ENCODE peak calls at places on chromosomes 2 and 18, in six cellular contexts. One of them, this sample, is unnamed.

GRCh38 chr2:38417745-38418689 is 40.9 kb upstream of the ATL2 start:
- DNase-seq in transverse colon: no peak
- DNase-seq in H1: no peak
- DNase-seq in K562: no peak
- DNase-seq in suprapubic skin: no peak
- DNase-seq in HepG2: no peak
- DNase-seq in this sample: no peak

GRCh38 chr18:28792404-28793103 is 615.6 kb upstream of the CDH2 start:
- DNase-seq in HepG2: no peak
- DNase-seq in H1: no peak
- DNase-seq in transverse colon: no peak
- DNase-seq in K562: no peak
- DNase-seq in suprapubic skin: no peak
- DNase-seq in this sample: no peak

GRCh38 chr2:88967844-88968243 is 276.4 kb downstream of the RPIA start:
- DNase-seq in suprapubic skin: no peak
- DNase-seq in transverse colon: no peak
- DNase-seq in HepG2: peak
- DNase-seq in K562: no peak
- DNase-seq in H1: no peak
- DNase-seq in this sample: no peak

GRCh38 chr2:67311536-67311935 is 85.6 kb upstream of the ETAA1 start:
- DNase-seq in transverse colon: no peak
- DNase-seq in HepG2: no peak
- DNase-seq in suprapubic skin: no peak
- DNase-seq in K562: no peak
- DNase-seq in H1: no peak
- DNase-seq in this sample: no peak

GRCh38 chr2:14634885-14635871 is 2.7 kb downstream of the LRATD1 start:
- DNase-seq in H1: no peak
- DNase-seq in transverse colon: peak
- DNase-seq in K562: peak
- DNase-seq in suprapubic skin: peak
- DNase-seq in HepG2: no peak
- DNase-seq in this sample: peak

GRCh38 chr2:202267495-202267894 is 1.9 kb downstream of the NOP58 start:
- DNase-seq in K562: no peak
- DNase-seq in transverse colon: no peak
- DNase-seq in HepG2: no peak
- DNase-seq in suprapubic skin: no peak
- DNase-seq in H1: no peak
- DNase-seq in this sample: no peak

GRCh38 chr2:219441451-219442205 is 7.0 kb downstream of the SPEG start:
- DNase-seq in transverse colon: peak
- DNase-seq in suprapubic skin: peak
- DNase-seq in H1: no peak
- DNase-seq in HepG2: no peak
- DNase-seq in K562: peak
- DNase-seq in this sample: peak

GRCh38 chr2:160042054-160042453 is 20.4 kb downstream of the PLA2R1 start:
- DNase-seq in K562: no peak
- DNase-seq in transverse colon: no peak
- DNase-seq in H1: no peak
- DNase-seq in suprapubic skin: no peak
- DNase-seq in HepG2: no peak
- DNase-seq in this sample: no peak

GRCh38 chr2:17442334-17442733 is 75.9 kb downstream of the RAD51AP2 start:
- DNase-seq in H1: no peak
- DNase-seq in K562: no peak
- DNase-seq in suprapubic skin: no peak
- DNase-seq in HepG2: no peak
- DNase-seq in transverse colon: no peak
- DNase-seq in this sample: no peak

GRCh38 chr2:55175254-55176093 is 56.6 kb downstream of the CLHC1 start:
- DNase-seq in K562: peak
- DNase-seq in HepG2: peak
- DNase-seq in H1: no peak
- DNase-seq in suprapubic skin: no peak
- DNase-seq in transverse colon: no peak
- DNase-seq in this sample: no peak

GRCh38 chr18:78679061-78679460 is 300.6 kb upstream of the SALL3 start:
- DNase-seq in suprapubic skin: no peak
- DNase-seq in H1: no peak
- DNase-seq in K562: no peak
- DNase-seq in HepG2: no peak
- DNase-seq in transverse colon: no peak
- DNase-seq in this sample: peak

GRCh38 chr2:31888550-31888949 is 122.3 kb downstream of the MEMO1 start:
- DNase-seq in HepG2: no peak
- DNase-seq in K562: no peak
- DNase-seq in transverse colon: no peak
- DNase-seq in H1: no peak
- DNase-seq in suprapubic skin: no peak
- DNase-seq in this sample: no peak

GRCh38 chr2:217906787-217907186 is 96.0 kb downstream of the TNS1 start:
- DNase-seq in HepG2: no peak
- DNase-seq in suprapubic skin: no peak
- DNase-seq in K562: no peak
- DNase-seq in transverse colon: no peak
- DNase-seq in H1: no peak
- DNase-seq in this sample: no peak

GRCh38 chr18:57443247-57443646 is 8.1 kb downstream of the ONECUT2 start:
- DNase-seq in transverse colon: no peak
- DNase-seq in suprapubic skin: no peak
- DNase-seq in HepG2: no peak
- DNase-seq in H1: no peak
- DNase-seq in K562: no peak
- DNase-seq in this sample: no peak

GRCh38 chr18:57542126-57542525 is 44.4 kb downstream of the FECH start:
- DNase-seq in HepG2: no peak
- DNase-seq in transverse colon: no peak
- DNase-seq in K562: no peak
- DNase-seq in suprapubic skin: no peak
- DNase-seq in H1: no peak
- DNase-seq in this sample: no peak

GRCh38 chr2:226554726-226555125 is 244.9 kb downstream of the IRS1 start:
- DNase-seq in transverse colon: no peak
- DNase-seq in HepG2: no peak
- DNase-seq in K562: no peak
- DNase-seq in H1: no peak
- DNase-seq in suprapubic skin: no peak
- DNase-seq in this sample: no peak

GRCh38 chr2:236970656-236971010 is 115.1 kb upstream of the COPS8 start:
- DNase-seq in K562: no peak
- DNase-seq in suprapubic skin: peak
- DNase-seq in H1: no peak
- DNase-seq in transverse colon: no peak
- DNase-seq in HepG2: no peak
- DNase-seq in this sample: peak

GRCh38 chr2:206256711-206257110 is 17.8 kb upstream of the ZDBF2 start:
- DNase-seq in H1: no peak
- DNase-seq in suprapubic skin: no peak
- DNase-seq in transverse colon: no peak
- DNase-seq in K562: no peak
- DNase-seq in HepG2: no peak
- DNase-seq in this sample: no peak

GRCh38 chr2:60321816-60322215 is 231.6 kb downstream of the BCL11A start:
- DNase-seq in transverse colon: no peak
- DNase-seq in HepG2: no peak
- DNase-seq in K562: no peak
- DNase-seq in suprapubic skin: no peak
- DNase-seq in H1: no peak
- DNase-seq in this sample: no peak

GRCh38 chr2:30655211-30655610 is 152.0 kb downstream of the CAPN13 start:
- DNase-seq in H1: no peak
- DNase-seq in transverse colon: no peak
- DNase-seq in HepG2: no peak
- DNase-seq in K562: no peak
- DNase-seq in suprapubic skin: no peak
- DNase-seq in this sample: no peak

GRCh38 chr2:30652271-30652910 is 154.9 kb downstream of the CAPN13 start:
- DNase-seq in transverse colon: no peak
- DNase-seq in suprapubic skin: no peak
- DNase-seq in HepG2: no peak
- DNase-seq in H1: peak
- DNase-seq in K562: no peak
- DNase-seq in this sample: no peak

GRCh38 chr2:30655660-30656059 is 151.6 kb downstream of the CAPN13 start:
- DNase-seq in H1: no peak
- DNase-seq in suprapubic skin: no peak
- DNase-seq in K562: no peak
- DNase-seq in transverse colon: no peak
- DNase-seq in HepG2: no peak
- DNase-seq in this sample: no peak

GRCh38 chr2:30654404-30654803 is 152.8 kb downstream of the CAPN13 start:
- DNase-seq in suprapubic skin: no peak
- DNase-seq in HepG2: no peak
- DNase-seq in K562: no peak
- DNase-seq in transverse colon: no peak
- DNase-seq in H1: no peak
- DNase-seq in this sample: no peak

GRCh38 chr2:30653847-30654246 is 153.4 kb downstream of the CAPN13 start:
- DNase-seq in HepG2: no peak
- DNase-seq in transverse colon: no peak
- DNase-seq in H1: no peak
- DNase-seq in suprapubic skin: no peak
- DNase-seq in K562: no peak
- DNase-seq in this sample: no peak
- TF ChIP-seq POLR2AphosphoS5 in HepG2: no peak
- TF ChIP-seq POLR2AphosphoS5 in transverse colon: no peak
- TF ChIP-seq POLR2AphosphoS5 in H1: no peak
- TF ChIP-seq POLR2AphosphoS5 in suprapubic skin: no peak
- TF ChIP-seq POLR2AphosphoS5 in K562: no peak
- TF ChIP-seq POLR2AphosphoS5 in this sample: no peak

GRCh38 chr2:127065932-127066318 is 41.0 kb downstream of the BIN1 start:
- DNase-seq in H1: no peak
- DNase-seq in suprapubic skin: no peak
- DNase-seq in K562: no peak
- DNase-seq in HepG2: no peak
- DNase-seq in transverse colon: no peak
- DNase-seq in this sample: no peak

GRCh38 chr2:127063701-127064590 is 43.0 kb downstream of the BIN1 start:
- DNase-seq in suprapubic skin: no peak
- DNase-seq in transverse colon: no peak
- DNase-seq in H1: no peak
- DNase-seq in HepG2: no peak
- DNase-seq in K562: no peak
- DNase-seq in this sample: no peak

GRCh38 chr2:127066942-127067341 is 40.0 kb downstream of the BIN1 start:
- DNase-seq in suprapubic skin: peak
- DNase-seq in HepG2: no peak
- DNase-seq in transverse colon: peak
- DNase-seq in K562: no peak
- DNase-seq in H1: no peak
- DNase-seq in this sample: peak

GRCh38 chr2:127065299-127065931 is 41.5 kb downstream of the BIN1 start:
- DNase-seq in transverse colon: no peak
- DNase-seq in H1: no peak
- DNase-seq in suprapubic skin: no peak
- DNase-seq in HepG2: no peak
- DNase-seq in K562: no peak
- DNase-seq in this sample: no peak

GRCh38 chr2:127064642-127065250 is 42.2 kb downstream of the BIN1 start:
- DNase-seq in H1: peak
- DNase-seq in transverse colon: peak
- DNase-seq in suprapubic skin: peak
- DNase-seq in HepG2: peak
- DNase-seq in K562: peak
- DNase-seq in this sample: peak
- TF ChIP-seq EP300 in H1: no peak
- TF ChIP-seq EP300 in transverse colon: peak
- TF ChIP-seq EP300 in suprapubic skin: no peak
- TF ChIP-seq EP300 in HepG2: peak
- TF ChIP-seq EP300 in K562: peak
- TF ChIP-seq EP300 in this sample: peak

GRCh38 chr2:151828890-151829324 is 686 bp upstream of the ARL5A start:
- DNase-seq in transverse colon: no peak
- DNase-seq in H1: no peak
- DNase-seq in K562: no peak
- DNase-seq in suprapubic skin: no peak
- DNase-seq in HepG2: no peak
- DNase-seq in this sample: no peak

GRCh38 chr2:151827564-151828142 is 568 bp downstream of the ARL5A start:
- DNase-seq in suprapubic skin: peak
- DNase-seq in K562: no peak
- DNase-seq in HepG2: peak
- DNase-seq in H1: no peak
- DNase-seq in transverse colon: peak
- DNase-seq in this sample: no peak

GRCh38 chr2:151824886-151825285 is 3.3 kb downstream of the ARL5A start:
- DNase-seq in transverse colon: no peak
- DNase-seq in K562: no peak
- DNase-seq in suprapubic skin: no peak
- DNase-seq in HepG2: no peak
- DNase-seq in H1: no peak
- DNase-seq in this sample: no peak

GRCh38 chr2:151828143-151828889 is at the start of gene ARL5A:
- DNase-seq in K562: peak
- DNase-seq in transverse colon: peak
- DNase-seq in HepG2: peak
- DNase-seq in suprapubic skin: peak
- DNase-seq in H1: peak
- DNase-seq in this sample: peak

DNA sequence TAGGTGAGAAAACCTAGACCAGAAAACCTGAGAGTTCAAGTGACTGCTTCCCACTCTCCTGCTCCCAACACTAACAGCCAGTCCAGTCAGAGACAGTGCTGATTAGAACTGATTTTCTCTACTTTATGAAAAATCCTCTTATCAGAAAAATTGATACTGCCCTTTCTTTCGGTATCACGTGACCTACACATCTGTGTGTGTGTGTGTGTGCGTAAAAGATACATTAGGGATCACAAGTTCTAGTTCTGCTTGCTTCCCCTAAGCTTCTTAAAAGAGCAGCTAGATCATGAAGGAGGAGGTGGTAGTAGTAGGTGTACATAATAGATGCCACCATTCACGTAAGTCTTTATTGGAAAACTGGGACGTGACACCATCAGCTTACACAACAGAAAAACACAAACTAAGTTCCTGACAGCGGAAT is 1.5 kb downstream of the ARL5A start:
- DNase-seq in suprapubic skin: no peak
- DNase-seq in H1: no peak
- DNase-seq in transverse colon: no peak
- DNase-seq in K562: peak
- DNase-seq in HepG2: no peak
- DNase-seq in this sample: no peak
- H3K27ac ChIP-seq in suprapubic skin: no peak
- H3K27ac ChIP-seq in H1: no peak
- H3K27ac ChIP-seq in transverse colon: peak
- H3K27ac ChIP-seq in K562: peak
- H3K27ac ChIP-seq in HepG2: peak
- H3K27ac ChIP-seq in this sample: peak

DNA sequence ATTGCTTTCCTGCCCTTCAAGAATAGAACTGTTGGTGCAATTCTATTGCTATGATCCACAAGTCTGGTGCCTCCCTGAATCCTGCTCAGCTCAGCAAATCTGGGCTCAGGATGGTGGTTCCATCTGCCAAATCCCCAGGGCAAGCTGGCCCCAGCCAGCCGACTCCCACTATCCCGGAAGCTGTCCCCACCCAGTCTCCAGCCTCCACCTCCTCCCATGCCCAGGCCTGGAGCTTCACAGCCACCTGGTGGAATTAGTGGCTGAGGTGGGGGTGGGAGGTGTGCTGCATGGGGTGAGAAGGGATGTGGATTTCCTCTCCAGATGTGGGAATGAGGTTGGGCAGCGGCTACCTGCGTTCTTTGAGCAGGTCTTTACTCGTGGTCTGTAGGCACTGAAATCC is 119.3 kb upstream of the SMAD2 start:
- DNase-seq in transverse colon: peak
- DNase-seq in HepG2: no peak
- DNase-seq in H1: no peak
- DNase-seq in K562: no peak
- DNase-seq in suprapubic skin: peak
- DNase-seq in this sample: no peak
- TF ChIP-seq POLR2AphosphoS5 in transverse colon: no peak
- TF ChIP-seq POLR2AphosphoS5 in HepG2: no peak
- TF ChIP-seq POLR2AphosphoS5 in H1: no peak
- TF ChIP-seq POLR2AphosphoS5 in K562: no peak
- TF ChIP-seq POLR2AphosphoS5 in suprapubic skin: no peak
- TF ChIP-seq POLR2AphosphoS5 in this sample: no peak